ENCODE peak calls at places on chromosomes 2 and 18, in five cellular contexts. Y is iPS DF 6.9, M is cardiac muscle cell, J is tibial nerve, D is astrocyte. K is an unnamed sample. For H3K9me3 and H3K4me1, the result is how much of the 10 kb centered on the place peaks cover.

GRCh38 chr2:232632229-232632903 is 1.0 kb upstream of the EFHD1 start:
- DNase-seq in Y (no peak), M (no peak), J (peak), D (no peak), K (no peak)

GRCh38 chr2:56018202-56018601 is 94.6 kb upstream of the EFEMP1 start:
- DNase-seq in Y (no peak), M (no peak), J (no peak), D (no peak), K (no peak)

GRCh38 chr2:19038096-19039015 is 320.1 kb downstream of the OSR1 start:
- DNase-seq in Y (no peak), M (no peak), J (no peak), D (peak), K (no peak)

GRCh38 chr18:23377669-23378469 is 75.2 kb upstream of the RIOK3 start:
- DNase-seq in Y (no peak), M (no peak), J (no peak), D (peak), K (peak)

GRCh38 chr2:178811045-178811444 is 3.8 kb upstream of the TTN start:
- DNase-seq in Y (no peak), M (no peak), J (no peak), D (no peak), K (no peak)

GRCh38 chr18:61731693-61732376 is 161.0 kb downstream of the RNF152 start:
- DNase-seq in Y (no peak), M (no peak), J (no peak), D (peak), K (no peak)

GRCh38 chr2:134852518-134852917 is 14.1 kb downstream of the ACMSD start:
- DNase-seq in Y (no peak), M (peak), J (no peak), D (no peak), K (no peak)

GRCh38 chr2:199303814-199304213 is 153.9 kb downstream of the SATB2 start:
- DNase-seq in Y (no peak), M (no peak), J (no peak), D (peak), K (no peak)

GRCh38 chr18:37712776-37713175 is 147.2 kb upstream of the CELF4 start:
- DNase-seq in Y (no peak), M (no peak), J (no peak), D (no peak), K (no peak)

GRCh38 chr2:19225931-19226330 is 132.5 kb downstream of the OSR1 start:
- DNase-seq in Y (no peak), M (no peak), J (no peak), D (no peak), K (no peak)

GRCh38 chr18:78772369-78773302 is 207.0 kb upstream of the SALL3 start:
- DNase-seq in Y (no peak), M (no peak), J (no peak), D (no peak), K (no peak)
- H3K9me3 ChIP-seq in Y (under half), M (under half), J (under half), D (under half), K (under half)

GRCh38 chr18:77079088-77079487 is 53.5 kb downstream of the MBP start:
- DNase-seq in Y (no peak), M (no peak), J (no peak), D (no peak), K (no peak)

GRCh38 chr18:77081387-77081773 is 51.2 kb downstream of the MBP start:
- DNase-seq in Y (no peak), M (no peak), J (no peak), D (peak), K (no peak)

GRCh38 chr18:77084757-77085035 is 47.9 kb downstream of the MBP start:
- DNase-seq in Y (no peak), M (no peak), J (no peak), D (peak), K (no peak)

GRCh38 chr18:77080283-77080682 is 52.3 kb downstream of the MBP start:
- DNase-seq in Y (no peak), M (no peak), J (no peak), D (no peak), K (no peak)

DNA sequence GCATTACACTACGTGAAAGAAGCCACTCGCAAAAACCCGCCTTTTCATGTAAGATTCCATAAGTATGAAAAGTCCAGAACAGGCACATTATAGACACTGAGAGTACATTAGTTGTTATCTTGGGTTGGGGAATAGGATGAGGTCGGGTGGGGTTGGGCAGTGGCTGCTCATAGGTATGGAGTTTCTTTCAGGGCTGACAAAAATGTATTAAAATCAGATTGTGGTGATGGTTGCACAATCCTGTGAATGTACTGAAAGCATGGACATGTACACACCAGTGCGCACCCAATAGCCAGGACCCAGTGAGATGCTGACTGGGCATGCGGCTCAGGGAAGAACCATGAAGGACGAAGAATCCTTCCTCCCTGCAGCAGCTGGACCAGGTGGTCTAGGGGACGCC is 50.3 kb downstream of the MBP start:
- DNase-seq in Y (no peak), M (no peak), J (no peak), D (no peak), K (no peak)
- H3K4me1 ChIP-seq in Y (under half), M (under half), J (under half), D (under half), K (under half)

GRCh38 chr2:208379192-208379591 is 27.4 kb upstream of the PTH2R start:
- DNase-seq in Y (no peak), M (no peak), J (no peak), D (no peak), K (no peak)
- H3K9me3 ChIP-seq in Y (under half), M (under half), J (under half), D (under half), K (under half)

GRCh38 chr2:64137567-64137966 is 6.7 kb downstream of the PELI1 start:
- DNase-seq in Y (no peak), M (no peak), J (no peak), D (peak), K (no peak)
- H3K4me1 ChIP-seq in Y (under half), M (under half), J (under half), D (under half), K (under half)

DNA sequence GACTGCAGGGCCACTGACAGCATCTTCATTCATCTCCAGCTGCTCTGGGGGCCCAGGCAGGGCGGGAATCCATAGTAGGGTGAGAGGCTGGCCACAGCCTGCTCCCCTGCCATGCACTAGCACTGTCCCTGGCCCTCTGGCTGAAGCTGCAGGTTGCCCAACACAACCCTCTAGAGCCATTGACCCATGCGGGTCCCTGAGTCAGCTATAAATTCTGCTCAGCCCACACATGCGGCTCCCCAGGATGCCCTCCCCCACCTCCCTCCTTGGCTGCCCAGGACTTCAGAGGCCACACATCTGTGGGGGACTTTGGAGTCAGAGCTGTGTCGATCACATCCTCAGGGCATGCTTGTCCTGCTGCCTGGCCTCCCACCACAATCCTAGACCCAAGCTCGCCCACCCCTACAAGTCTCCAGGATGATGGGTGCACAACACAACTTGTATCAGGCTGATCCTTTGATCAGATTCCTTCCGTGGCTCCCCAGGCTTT is 97.0 kb downstream of the TFCP2L1 start:
- DNase-seq in Y (no peak), M (no peak), J (no peak), D (no peak), K (no peak)
- H3K9me3 ChIP-seq in Y (under half), M (under half), J (under half), D (under half), K (under half)

K was measured in small intestine.